ENCODE peak calls at places on chromosome 3, in six cellular contexts. Y is progenitor cell of endocrine pancreas; A is hepatic stellate cell; R is non-pigmented ciliary epithelial cell; L is nephron progenitor cell; Z is activated T-cell treated with anti-CD3 and anti-CD28 coated beads, Interleukin-2, amount 50 U/mL, for 48 hours. D is an unnamed sample.

GRCh38 chr3:65963787-65964707 is 74.7 kb downstream of the MAGI1 start:
- DNase-seq in Y (no peak), A (peak; percentile 62), R (peak; percentile 76), L (no peak), Z (peak; percentile 61), D (no peak)

GRCh38 chr3:60133269-60133877 is 1083.5 kb upstream of the CFAP20DC start:
- DNase-seq in Y (no peak), A (no peak), R (no peak), L (no peak), Z (no peak), D (no peak)

GRCh38 chr3:193783166-193783896 is 190.3 kb downstream of the OPA1 start:
- DNase-seq in Y (no peak), A (no peak), R (no peak), L (no peak), Z (no peak), D (no peak)

GRCh38 chr3:38620236-38620635 is 29.3 kb downstream of the SCN5A start:
- DNase-seq in Y (no peak), A (no peak), R (no peak), L (no peak), Z (no peak), D (no peak)

GRCh38 chr3:156530969-156531368 is 23.9 kb downstream of the SSR3 start:
- DNase-seq in Y (no peak), A (no peak), R (no peak), L (no peak), Z (no peak), D (no peak)

GRCh38 chr3:139491027-139491700 is 14.8 kb upstream of the RBP2 start:
- DNase-seq in Y (no peak), A (no peak), R (no peak), L (no peak), Z (no peak), D (no peak)

GRCh38 chr3:40292637-40293036 is 16.9 kb upstream of the EIF1B start:
- DNase-seq in Y (no peak), A (no peak), R (no peak), L (no peak), Z (no peak), D (no peak)

GRCh38 chr3:125375950-125376679 is 990 bp upstream of the ZNF148 start:
- DNase-seq in Y (no peak), A (no peak), R (no peak), L (no peak), Z (no peak), D (no peak)

GRCh38 chr3:112086857-112087524 is 802 bp downstream of the C3orf52 start:
- DNase-seq in Y (no peak), A (peak; percentile 63), R (no peak), L (peak; percentile 28), Z (no peak), D (no peak)

GRCh38 chr3:17831366-17831765 is 88.9 kb upstream of the TBC1D5 start:
- DNase-seq in Y (no peak), A (no peak), R (no peak), L (no peak), Z (no peak), D (no peak)

GRCh38 chr3:161371441-161372320 is at the start of gene SPTSSB:
- DNase-seq in Y (peak; percentile 76), A (peak; percentile 37), R (no peak), L (peak; percentile 71), Z (peak; percentile 65), D (peak; percentile 68)

GRCh38 chr3:161253711-161254110 is 32.6 kb downstream of the NMD3 start:
- DNase-seq in Y (no peak), A (no peak), R (no peak), L (no peak), Z (no peak), D (no peak)

GRCh38 chr3:179640469-179640868 is 12.4 kb upstream of the USP13 start:
- DNase-seq in Y (no peak), A (no peak), R (no peak), L (no peak), Z (no peak), D (no peak)